ENCODE peak calls at places on chromosomes 7 and 10, in four cellular contexts. One of them, this sample, is unnamed.

GRCh38 chr7:74479066-74479781 is 25.5 kb downstream of the GTF2IRD1 start:
- DNase-seq in neuronal stem cell: no peak
- DNase-seq in H9: no peak
- DNase-seq in mesendoderm: no peak
- DNase-seq in this sample: no peak

GRCh38 chr7:44638611-44639557 is 32.5 kb downstream of the OGDH start:
- DNase-seq in neuronal stem cell: no peak
- DNase-seq in mesendoderm: peak; percentile 76
- DNase-seq in H9: peak; percentile 64
- DNase-seq in this sample: peak; percentile 48

GRCh38 chr7:36301914-36302771 is 87.5 kb upstream of the ANLN start:
- DNase-seq in mesendoderm: peak; percentile 61
- DNase-seq in H9: no peak
- DNase-seq in neuronal stem cell: no peak
- DNase-seq in this sample: no peak

GRCh38 chr7:45651056-45651444 is 76.9 kb downstream of the ADCY1 start:
- DNase-seq in neuronal stem cell: no peak
- DNase-seq in H9: no peak
- DNase-seq in mesendoderm: no peak
- DNase-seq in this sample: no peak

GRCh38 chr7:134685250-134685649 is 38.6 kb downstream of the BPGM start:
- DNase-seq in neuronal stem cell: no peak
- DNase-seq in H9: no peak
- DNase-seq in mesendoderm: no peak
- DNase-seq in this sample: no peak

GRCh38 chr7:120475994-120476393 is 203.0 kb downstream of the KCND2 start:
- DNase-seq in mesendoderm: no peak
- DNase-seq in H9: no peak
- DNase-seq in neuronal stem cell: no peak
- DNase-seq in this sample: no peak

GRCh38 chr7:493661-494251 is 25.9 kb downstream of the PDGFA start:
- DNase-seq in mesendoderm: no peak
- DNase-seq in H9: no peak
- DNase-seq in neuronal stem cell: no peak
- DNase-seq in this sample: no peak

GRCh38 chr10:31687545-31688482 is 240.8 kb downstream of the ARHGAP12 start:
- DNase-seq in H9: no peak
- DNase-seq in mesendoderm: no peak
- DNase-seq in neuronal stem cell: no peak
- DNase-seq in this sample: no peak

GRCh38 chr10:16887565-16887964 is 70.3 kb upstream of the RSU1 start:
- DNase-seq in neuronal stem cell: no peak
- DNase-seq in mesendoderm: no peak
- DNase-seq in H9: no peak
- DNase-seq in this sample: no peak

GRCh38 chr7:19020711-19021110 is 96.7 kb downstream of the TWIST1 start:
- DNase-seq in neuronal stem cell: no peak
- DNase-seq in mesendoderm: no peak
- DNase-seq in H9: no peak
- DNase-seq in this sample: no peak

GRCh38 chr7:98930921-98931320 is 52.6 kb downstream of the TRRAP start:
- DNase-seq in mesendoderm: no peak
- DNase-seq in neuronal stem cell: no peak
- DNase-seq in H9: no peak
- DNase-seq in this sample: no peak

GRCh38 chr10:46555366-46555712 is 1.1 kb downstream of the GPRIN2 start:
- DNase-seq in neuronal stem cell: no peak
- DNase-seq in mesendoderm: peak; percentile 57
- DNase-seq in H9: peak; percentile 56
- DNase-seq in this sample: no peak

GRCh38 chr10:98340946-98341345 is 73.0 kb upstream of the LOXL4 start:
- DNase-seq in mesendoderm: no peak
- DNase-seq in H9: no peak
- DNase-seq in neuronal stem cell: no peak
- DNase-seq in this sample: no peak

GRCh38 chr7:41065663-41066062 is 637.2 kb downstream of the INHBA start:
- DNase-seq in H9: no peak
- DNase-seq in mesendoderm: no peak
- DNase-seq in neuronal stem cell: no peak
- DNase-seq in this sample: no peak

GRCh38 chr10:93711891-93712290 is 9.5 kb upstream of the FRA10AC1 start:
- DNase-seq in neuronal stem cell: no peak
- DNase-seq in mesendoderm: no peak
- DNase-seq in H9: no peak
- DNase-seq in this sample: no peak

GRCh38 chr7:80379034-80379433 is 132.8 kb downstream of the GNAT3 start:
- DNase-seq in neuronal stem cell: no peak
- DNase-seq in H9: no peak
- DNase-seq in mesendoderm: no peak
- DNase-seq in this sample: no peak
- H3K4ac ChIP-seq in neuronal stem cell: no peak overlapping the region
- H3K4ac ChIP-seq in H9: no peak overlapping the region
- H3K4ac ChIP-seq in mesendoderm: no peak overlapping the region
- H3K4ac ChIP-seq in this sample: no peak overlapping the region

GRCh38 chr10:19310121-19310520 is 261.5 kb downstream of the MALRD1 start:
- DNase-seq in H9: no peak
- DNase-seq in mesendoderm: no peak
- DNase-seq in neuronal stem cell: no peak
- DNase-seq in this sample: no peak
- H3K4ac ChIP-seq in H9: no peak overlapping the region
- H3K4ac ChIP-seq in mesendoderm: no peak overlapping the region
- H3K4ac ChIP-seq in neuronal stem cell: no peak overlapping the region
- H3K4ac ChIP-seq in this sample: no peak overlapping the region

DNA sequence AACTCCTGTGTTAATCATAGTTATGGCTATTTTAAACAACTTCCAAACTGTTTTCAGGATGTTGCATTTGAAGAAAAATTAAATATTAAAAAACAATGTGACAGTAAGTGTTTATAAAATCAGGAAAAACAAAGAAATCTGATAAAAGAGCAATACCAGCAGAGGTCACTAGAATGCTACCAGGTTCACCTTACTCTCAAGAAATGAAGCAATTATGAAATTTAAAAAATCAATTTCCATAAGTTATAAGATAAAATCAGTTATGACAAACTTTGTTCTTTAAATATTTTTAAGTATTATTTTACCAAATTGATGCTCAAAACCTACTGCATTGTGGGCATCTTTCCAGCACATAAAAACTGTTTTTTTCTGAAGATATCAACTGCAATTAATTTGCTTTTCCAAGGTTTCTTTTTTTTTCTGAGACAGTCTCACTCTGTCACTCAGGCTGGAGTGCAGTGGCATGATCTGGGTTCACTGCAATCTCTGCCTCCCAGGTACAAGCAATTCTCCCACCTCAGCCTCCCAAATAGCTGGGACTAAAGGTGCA is 50.7 kb upstream of the RHEB start:
- DNase-seq in neuronal stem cell: no peak
- DNase-seq in H9: no peak
- DNase-seq in mesendoderm: no peak
- DNase-seq in this sample: no peak
- H3K4ac ChIP-seq in neuronal stem cell: no peak overlapping the region
- H3K4ac ChIP-seq in H9: no peak overlapping the region
- H3K4ac ChIP-seq in mesendoderm: no peak overlapping the region
- H3K4ac ChIP-seq in this sample: no peak overlapping the region

GRCh38 chr10:73965890-73966768 is 31.8 kb upstream of the VCL start:
- DNase-seq in neuronal stem cell: peak; percentile 91
- DNase-seq in H9: peak; percentile 98
- DNase-seq in mesendoderm: peak; percentile 100
- DNase-seq in this sample: peak; percentile 96
- H3K4ac ChIP-seq in neuronal stem cell: no peak overlapping the region
- H3K4ac ChIP-seq in H9: peak overlapping the region; percentile 58
- H3K4ac ChIP-seq in mesendoderm: peak overlapping the region; percentile 92
- H3K4ac ChIP-seq in this sample: peak overlapping the region; percentile 95

GRCh38 chr10:7409045-7409731 is 1.6 kb downstream of the SFMBT2 start:
- DNase-seq in mesendoderm: peak; percentile 45
- DNase-seq in neuronal stem cell: no peak
- DNase-seq in H9: peak; percentile 33
- DNase-seq in this sample: no peak

GRCh38 chr10:7407368-7408002 is 3.3 kb downstream of the SFMBT2 start:
- DNase-seq in H9: peak; percentile 35
- DNase-seq in mesendoderm: peak; percentile 49
- DNase-seq in neuronal stem cell: no peak
- DNase-seq in this sample: no peak

GRCh38 chr10:7406712-7407333 is 4.0 kb downstream of the SFMBT2 start:
- DNase-seq in H9: no peak
- DNase-seq in mesendoderm: peak; percentile 68
- DNase-seq in neuronal stem cell: no peak
- DNase-seq in this sample: no peak

GRCh38 chr10:7408494-7409044 is 2.3 kb downstream of the SFMBT2 start:
- DNase-seq in mesendoderm: peak; percentile 66
- DNase-seq in neuronal stem cell: no peak
- DNase-seq in H9: peak; percentile 55
- DNase-seq in this sample: peak; percentile 76

GRCh38 chr10:7408003-7408493 is 2.8 kb downstream of the SFMBT2 start:
- DNase-seq in mesendoderm: peak; percentile 66
- DNase-seq in neuronal stem cell: no peak
- DNase-seq in H9: peak; percentile 55
- DNase-seq in this sample: peak; percentile 77
- H3K4ac ChIP-seq in mesendoderm: no peak overlapping the region
- H3K4ac ChIP-seq in neuronal stem cell: peak overlapping the region; percentile 89
- H3K4ac ChIP-seq in H9: no peak overlapping the region
- H3K4ac ChIP-seq in this sample: peak overlapping the region; percentile 70

GRCh38 chr7:25774675-25775074 is 377.3 kb upstream of the NFE2L3 start:
- DNase-seq in mesendoderm: no peak
- DNase-seq in neuronal stem cell: no peak
- DNase-seq in H9: no peak
- DNase-seq in this sample: no peak

GRCh38 chr7:25770670-25771069 is 381.3 kb upstream of the NFE2L3 start:
- DNase-seq in neuronal stem cell: no peak
- DNase-seq in H9: no peak
- DNase-seq in mesendoderm: no peak
- DNase-seq in this sample: no peak

GRCh38 chr7:25770235-25770634 is 381.8 kb upstream of the NFE2L3 start:
- DNase-seq in neuronal stem cell: no peak
- DNase-seq in H9: no peak
- DNase-seq in mesendoderm: no peak
- DNase-seq in this sample: no peak

GRCh38 chr7:25771491-25771890 is 380.5 kb upstream of the NFE2L3 start:
- DNase-seq in mesendoderm: no peak
- DNase-seq in H9: no peak
- DNase-seq in neuronal stem cell: no peak
- DNase-seq in this sample: no peak

GRCh38 chr7:25772802-25773201 is 379.2 kb upstream of the NFE2L3 start:
- DNase-seq in H9: no peak
- DNase-seq in neuronal stem cell: no peak
- DNase-seq in mesendoderm: no peak
- DNase-seq in this sample: no peak
- H3K4ac ChIP-seq in H9: no peak overlapping the region
- H3K4ac ChIP-seq in neuronal stem cell: no peak overlapping the region
- H3K4ac ChIP-seq in mesendoderm: no peak overlapping the region
- H3K4ac ChIP-seq in this sample: no peak overlapping the region

GRCh38 chr7:128358233-128358632 is 3.3 kb downstream of the PRRT4 start:
- DNase-seq in mesendoderm: no peak
- DNase-seq in H9: no peak
- DNase-seq in neuronal stem cell: no peak
- DNase-seq in this sample: no peak

GRCh38 chr7:128357366-128357662 is 4.2 kb downstream of the PRRT4 start:
- DNase-seq in H9: no peak
- DNase-seq in mesendoderm: no peak
- DNase-seq in neuronal stem cell: no peak
- DNase-seq in this sample: no peak

GRCh38 chr7:128359336-128359735 is 2.2 kb downstream of the PRRT4 start:
- DNase-seq in neuronal stem cell: no peak
- DNase-seq in H9: no peak
- DNase-seq in mesendoderm: no peak
- DNase-seq in this sample: no peak

GRCh38 chr7:128353610-128354009 is 7.9 kb downstream of the PRRT4 start:
- DNase-seq in neuronal stem cell: no peak
- DNase-seq in H9: no peak
- DNase-seq in mesendoderm: no peak
- DNase-seq in this sample: no peak

DNA sequence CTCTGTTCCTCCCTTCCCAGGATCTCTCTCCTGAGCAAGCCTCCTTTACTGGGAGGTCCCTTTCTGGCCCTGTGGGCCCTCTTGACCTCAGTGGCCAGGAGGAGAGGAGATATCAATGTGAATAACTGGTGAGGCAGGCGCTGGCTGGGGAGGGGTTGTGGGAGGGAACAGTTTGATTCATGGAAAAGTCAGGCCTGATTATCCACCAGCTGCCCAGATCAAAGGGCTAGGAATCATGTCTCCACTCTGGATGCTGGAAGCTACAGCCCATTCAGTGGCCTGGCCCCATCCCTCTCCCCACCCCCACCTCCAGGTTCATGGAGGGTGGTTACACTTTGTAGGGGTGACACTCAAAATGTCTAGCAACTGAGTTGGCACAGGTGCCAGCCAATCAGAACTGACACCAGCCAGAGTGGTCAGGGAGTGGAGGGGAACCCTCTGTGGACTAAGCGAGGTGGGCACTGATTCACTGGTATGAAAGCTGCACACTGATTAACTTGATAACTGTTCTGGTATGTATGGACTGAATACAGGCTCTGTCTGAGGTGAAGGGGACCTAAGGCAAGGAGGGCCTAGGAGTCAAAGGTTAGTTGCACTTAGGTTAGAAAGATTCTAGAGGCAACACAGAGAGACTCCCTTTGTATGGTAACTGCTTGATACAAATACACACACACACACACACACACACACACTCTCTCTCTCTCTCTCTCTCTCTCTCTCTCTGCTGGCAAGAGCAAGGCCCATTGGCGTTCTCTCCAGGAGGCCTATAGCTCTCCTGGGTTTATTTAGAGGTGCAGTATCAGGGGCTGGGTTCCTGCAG is 4.7 kb downstream of the PRRT4 start:
- DNase-seq in neuronal stem cell: no peak
- DNase-seq in mesendoderm: no peak
- DNase-seq in H9: no peak
- DNase-seq in this sample: no peak
- H3K4ac ChIP-seq in neuronal stem cell: no peak overlapping the region
- H3K4ac ChIP-seq in mesendoderm: no peak overlapping the region
- H3K4ac ChIP-seq in H9: no peak overlapping the region
- H3K4ac ChIP-seq in this sample: no peak overlapping the region

This sample was measured in H1.